ENCODE peak calls at places on chromosomes 12 and 14, in four cellular contexts. D is endodermal cell, S is anterior cingulate cortex, U is fibroblast of lung. T is an unnamed sample.

GRCh38 chr12:9118161-9118560 is 2.4 kb upstream of the A2M start:
- DNase-seq in D (no peak), S (no peak), U (no peak), T (no peak)

GRCh38 chr12:91140660-91141045 is 29.4 kb upstream of the LUM start:
- DNase-seq in D (no peak), S (no peak), U (no peak), T (no peak)

GRCh38 chr14:104696671-104697316 is 7.4 kb downstream of the INF2 start:
- DNase-seq in D (no peak), S (no peak), U (no peak), T (no peak)

GRCh38 chr12:111775205-111776193 is 8.8 kb downstream of the ALDH2 start:
- DNase-seq in D (peak), S (peak), U (peak), T (no peak)

GRCh38 chr12:54680374-54680773 is 32.2 kb upstream of the DCD start:
- DNase-seq in D (peak), S (no peak), U (no peak), T (no peak)

GRCh38 chr12:108788911-108789310 is 57.6 kb upstream of the CORO1C start:
- DNase-seq in D (no peak), S (no peak), U (no peak), T (no peak)

GRCh38 chr14:91744068-91744480 is 12.2 kb upstream of the CATSPERB start:
- DNase-seq in D (no peak), S (no peak), U (no peak), T (no peak)

GRCh38 chr12:47745485-47746041 is 13.1 kb downstream of the RAPGEF3 start:
- DNase-seq in D (no peak), S (no peak), U (no peak), T (no peak)

GRCh38 chr14:45253754-45254300 is 825 bp upstream of the MIS18BP1 start:
- DNase-seq in D (no peak), S (peak), U (no peak), T (no peak)

GRCh38 chr12:58095002-58095401 is 153.6 kb downstream of the ATP23 start:
- DNase-seq in D (no peak), S (no peak), U (no peak), T (no peak)

GRCh38 chr12:95700316-95700785 is 90.2 kb downstream of the NTN4 start:
- DNase-seq in D (no peak), S (no peak), U (peak), T (no peak)

GRCh38 chr14:99786423-99787051 is 6.7 kb upstream of the EML1 start:
- DNase-seq in D (no peak), S (no peak), U (no peak), T (no peak)

GRCh38 chr12:105220150-105220928 is 15.6 kb downstream of the APPL2 start:
- DNase-seq in D (no peak), S (no peak), U (no peak), T (no peak)

GRCh38 chr14:53967606-53968005 is 11.0 kb upstream of the BMP4 start:
- DNase-seq in D (no peak), S (no peak), U (no peak), T (no peak)